ENCODE peak calls at places on chromosomes 7 and 10, in five cellular contexts. P, M, V, N and Z are unnamed samples.

GRCh38 chr7:116554911-116555310 is 30.1 kb downstream of the CAV1 start:
- DNase-seq in V (no peak), M (no peak), N (no peak), P (no peak), Z (no peak)

GRCh38 chr10:10313099-10313875 is 704.4 kb upstream of the CELF2 start:
- DNase-seq in M (no peak), V (no peak), P (no peak), N (no peak), Z (no peak)

GRCh38 chr7:80770675-80771081 is 132.2 kb downstream of the CD36 start:
- DNase-seq in M (no peak), N (no peak), V (no peak), P (no peak), Z (no peak)

GRCh38 chr10:30770816-30771215 is 141.3 kb upstream of the LYZL2 start:
- DNase-seq in M (no peak), V (no peak), P (no peak), N (no peak), Z (no peak)

GRCh38 chr7:48887500-48887899 is 36.8 kb upstream of the CDC14C start:
- DNase-seq in M (peak; percentile 25), V (no peak), N (no peak), P (no peak), Z (no peak)

GRCh38 chr7:36473454-36474282 is 84.0 kb downstream of the ANLN start:
- DNase-seq in N (peak; percentile 55), P (no peak), M (no peak), V (no peak), Z (no peak)

GRCh38 chr7:77427996-77428603 is 12.0 kb upstream of the GSAP start:
- DNase-seq in M (no peak), N (peak; percentile 19), P (no peak), V (no peak), Z (peak; percentile 39)

GRCh38 chr7:30162622-30163124 is 27.9 kb downstream of the MTURN start:
- DNase-seq in P (peak; percentile 60), V (no peak), N (no peak), M (no peak), Z (no peak)

GRCh38 chr10:15280462-15280861 is 90.6 kb downstream of the FAM171A1 start:
- DNase-seq in P (no peak), N (no peak), M (no peak), V (no peak), Z (no peak)

GRCh38 chr10:112215342-112215774 is 31.8 kb upstream of the GPAM start:
- DNase-seq in N (no peak), V (no peak), M (no peak), P (no peak), Z (no peak)

GRCh38 chr10:112213098-112213823 is 29.7 kb upstream of the GPAM start:
- DNase-seq in N (no peak), V (no peak), M (no peak), P (no peak), Z (no peak)

GRCh38 chr10:112216151-112216550 is 32.6 kb upstream of the GPAM start:
- DNase-seq in M (no peak), N (no peak), P (no peak), V (no peak), Z (no peak)

GRCh38 chr10:112213836-112214235 is 30.3 kb upstream of the GPAM start:
- DNase-seq in V (no peak), N (no peak), M (no peak), P (no peak), Z (no peak)

GRCh38 chr10:112214335-112214941 is 30.9 kb upstream of the GPAM start:
- DNase-seq in P (no peak), M (no peak), N (no peak), V (no peak), Z (no peak)
- H3K4me3 ChIP-seq in P (no peak overlapping the region), M (no peak overlapping the region), N (no peak overlapping the region), V (no peak overlapping the region), Z (no peak overlapping the region)

DNA sequence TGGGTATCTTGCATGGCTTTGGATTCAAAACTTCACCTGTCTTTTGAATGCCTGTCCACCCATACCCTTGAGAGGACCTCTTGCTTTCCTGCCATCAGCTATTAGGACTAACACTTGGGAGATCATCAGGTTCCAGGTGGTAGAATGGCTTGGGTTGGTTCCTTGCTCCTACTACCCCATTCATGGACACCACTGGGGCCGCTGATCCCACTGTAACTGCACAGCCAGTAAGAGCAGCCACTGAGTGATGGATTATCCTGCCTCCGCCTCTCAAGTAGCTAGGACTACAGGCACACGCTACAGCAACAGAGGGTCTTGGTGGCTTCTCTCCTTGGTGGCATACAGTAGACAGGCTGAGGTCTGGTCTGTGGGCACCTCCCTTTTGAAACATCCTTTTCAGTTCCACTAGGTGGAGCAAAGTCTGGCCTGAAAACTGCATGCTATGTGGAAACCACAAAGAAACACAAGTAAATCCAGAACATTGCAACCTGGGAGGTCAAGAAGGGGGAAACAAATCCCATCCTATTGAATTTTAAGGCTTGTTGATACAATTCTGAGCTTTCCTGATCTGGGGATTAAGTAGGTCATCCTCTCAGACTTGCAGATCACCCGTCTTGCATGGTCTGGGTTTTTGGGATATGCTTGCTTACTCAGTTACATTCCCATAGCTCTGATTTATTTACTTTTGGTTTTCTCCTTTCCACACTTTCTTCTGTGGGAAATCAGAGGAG is 9.4 kb downstream of the WBP1L start:
- DNase-seq in N (no peak), V (no peak), M (peak; percentile 58), P (peak; percentile 53), Z (no peak)
- H3K4me3 ChIP-seq in N (no peak overlapping the region), V (no peak overlapping the region), M (peak overlapping the region; percentile 10), P (no peak overlapping the region), Z (no peak overlapping the region)

GRCh38 chr10:130022071-130022470 is 58.0 kb upstream of the EBF3 start:
- DNase-seq in M (no peak), V (no peak), P (no peak), N (no peak), Z (no peak)
- H3K4me3 ChIP-seq in M (no peak overlapping the region), V (no peak overlapping the region), P (no peak overlapping the region), N (no peak overlapping the region), Z (no peak overlapping the region)

GRCh38 chr7:114649689-114650088 is 235.1 kb downstream of the FOXP2 start:
- DNase-seq in V (no peak), N (no peak), M (no peak), P (no peak), Z (no peak)

GRCh38 chr7:114656471-114656870 is 241.9 kb downstream of the FOXP2 start:
- DNase-seq in M (no peak), V (no peak), P (no peak), N (no peak), Z (no peak)

GRCh38 chr7:114650491-114650890 is 235.9 kb downstream of the FOXP2 start:
- DNase-seq in V (no peak), P (no peak), M (no peak), N (no peak), Z (no peak)

GRCh38 chr7:114652041-114652440 is 237.4 kb downstream of the FOXP2 start:
- DNase-seq in P (no peak), M (no peak), N (no peak), V (no peak), Z (no peak)

DNA sequence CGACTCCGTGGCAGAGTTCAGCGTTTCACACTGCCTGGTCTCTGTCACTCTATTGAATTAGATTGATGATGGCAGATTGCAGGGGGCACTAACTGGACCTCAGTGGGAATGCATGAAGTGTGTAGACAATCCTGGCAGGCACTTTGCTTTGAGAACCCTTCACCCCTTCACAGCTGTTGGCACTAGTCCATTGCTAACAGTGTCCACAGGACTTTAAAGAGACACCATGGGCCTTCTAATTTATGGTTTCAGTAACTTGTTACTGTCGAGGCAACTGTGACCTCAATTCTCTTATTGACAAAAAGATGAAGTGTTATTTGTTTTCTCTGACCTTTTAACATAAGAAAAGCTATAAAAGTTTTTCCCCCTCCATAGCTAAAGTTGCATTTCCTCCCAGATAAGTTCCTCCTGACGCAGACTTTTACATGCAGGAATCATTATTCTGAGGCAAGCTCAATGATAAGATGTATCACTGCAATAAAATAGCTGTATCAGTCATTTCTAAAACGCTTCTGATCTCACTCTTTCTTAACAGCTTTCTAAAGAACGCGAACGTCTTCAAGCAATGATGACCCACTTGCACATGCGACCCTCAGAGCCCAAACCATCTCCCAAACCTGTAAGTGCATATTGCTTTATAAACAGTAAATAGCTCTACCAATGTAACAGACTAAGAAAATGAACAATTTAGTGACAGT is 238.9 kb downstream of the FOXP2 start:
- DNase-seq in M (no peak), P (peak; percentile 8), N (no peak), V (no peak), Z (no peak)
- H3K4me3 ChIP-seq in M (no peak overlapping the region), P (no peak overlapping the region), N (no peak overlapping the region), V (no peak overlapping the region), Z (no peak overlapping the region)

GRCh38 chr10:95790982-95791381 is 35.0 kb downstream of the ENTPD1 start:
- DNase-seq in P (no peak), V (no peak), N (no peak), M (no peak), Z (no peak)
- H3K4me3 ChIP-seq in P (no peak overlapping the region), V (no peak overlapping the region), N (no peak overlapping the region), M (no peak overlapping the region), Z (no peak overlapping the region)

DNA sequence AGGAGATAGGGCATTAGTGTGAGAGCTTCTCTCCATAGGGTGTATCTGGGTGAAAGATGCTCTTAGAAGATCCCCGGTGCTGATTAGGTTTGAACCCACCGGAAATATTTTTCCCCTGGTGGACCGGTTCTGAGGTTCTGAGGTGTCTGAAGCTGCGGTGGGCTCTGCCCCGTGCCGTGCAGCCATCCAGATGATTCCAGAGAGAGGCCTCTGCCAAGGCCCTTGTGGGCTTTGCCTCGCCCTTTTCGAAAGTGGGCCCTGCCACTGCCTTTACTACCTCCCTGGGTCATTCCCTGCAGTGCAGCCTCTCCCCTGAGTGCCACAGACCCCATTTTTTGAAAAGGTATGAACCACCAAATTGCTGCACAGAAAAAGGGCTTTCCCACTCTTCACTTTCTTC is 2.8 kb downstream of the GIMAP8 start:
- DNase-seq in P (no peak), V (no peak), N (no peak), M (no peak), Z (no peak)
- H3K4me3 ChIP-seq in P (no peak overlapping the region), V (peak overlapping the region; percentile 14), N (peak overlapping the region; percentile 47), M (peak overlapping the region; percentile 41), Z (no peak overlapping the region)

DNA sequence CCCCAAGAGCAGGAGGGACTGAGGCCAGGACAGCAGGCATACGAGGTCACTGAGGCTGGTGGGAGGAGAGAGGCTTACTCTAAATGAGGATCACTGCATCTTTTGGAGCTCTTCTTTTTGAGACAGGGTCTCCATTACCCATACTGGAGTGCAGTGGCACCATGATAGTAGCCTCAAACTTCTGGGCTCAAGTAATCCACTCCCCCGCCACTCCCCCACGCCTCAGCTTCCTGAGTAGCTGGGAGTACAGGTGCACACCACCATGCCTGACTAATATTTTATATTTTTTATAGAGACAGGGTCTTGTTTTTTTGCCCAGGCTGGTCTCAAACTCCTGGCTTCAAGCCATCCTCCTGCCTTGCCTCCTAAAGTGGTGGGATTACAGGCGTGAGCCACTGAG is 25.8 kb downstream of the OGDH start:
- DNase-seq in V (no peak), P (no peak), M (no peak), N (no peak), Z (no peak)
- H3K4me3 ChIP-seq in V (no peak overlapping the region), P (no peak overlapping the region), M (no peak overlapping the region), N (no peak overlapping the region), Z (no peak overlapping the region)

GRCh38 chr7:6026917-6027316 is 4.3 kb upstream of the ANKRD61 start:
- DNase-seq in N (no peak), M (no peak), V (no peak), P (no peak), Z (no peak)
- H3K4me3 ChIP-seq in N (no peak overlapping the region), M (no peak overlapping the region), V (no peak overlapping the region), P (no peak overlapping the region), Z (no peak overlapping the region)

GRCh38 chr7:94264756-94265155 is 129.9 kb upstream of the COL1A2 start:
- DNase-seq in N (no peak), V (no peak), P (no peak), M (no peak), Z (no peak)
- H3K4me3 ChIP-seq in N (no peak overlapping the region), V (no peak overlapping the region), P (no peak overlapping the region), M (no peak overlapping the region), Z (no peak overlapping the region)